ENCODE peak calls at places on chromosomes 2 and 18, in six cellular contexts. H is OCI-LY7; V is PC-3; D is CD8-positive, alpha-beta T cell; J is CD8-positive, alpha-beta memory T cell; O is breast epithelium. X is an unnamed sample.

GRCh38 chr2:103401621-103402020 is 639.8 kb downstream of the TMEM182 start:
- DNase-seq in H (no peak), V (peak; percentile 2), D (no peak), J (no peak), O (no peak), X (no peak)

GRCh38 chr2:38158361-38159128 is 82.6 kb upstream of the CYP1B1 start:
- DNase-seq in H (no peak), V (no peak), D (no peak), J (no peak), O (no peak), X (no peak)

GRCh38 chr2:20103514-20103913 is 52.1 kb upstream of the LAPTM4A start:
- DNase-seq in H (no peak), V (peak; percentile 59), D (no peak), J (no peak), O (no peak), X (no peak)

GRCh38 chr2:18845854-18846253 is 256.5 kb upstream of the NT5C1B start:
- DNase-seq in H (no peak), V (no peak), D (no peak), J (no peak), O (no peak), X (no peak)

GRCh38 chr2:147641644-147642043 is 203.2 kb upstream of the ACVR2A start:
- DNase-seq in H (no peak), V (no peak), D (no peak), J (no peak), O (no peak), X (no peak)

GRCh38 chr18:31819106-31819924 is 58.6 kb upstream of the SLC25A52 start:
- DNase-seq in H (peak; percentile 50), V (peak; percentile 48), D (no peak), J (peak; percentile 1), O (no peak), X (no peak)

GRCh38 chr18:79532690-79533058 is 136.9 kb downstream of the NFATC1 start:
- DNase-seq in H (no peak), V (no peak), D (no peak), J (no peak), O (no peak), X (no peak)

GRCh38 chr18:23321996-23322395 is 131.1 kb upstream of the RIOK3 start:
- DNase-seq in H (no peak), V (no peak), D (no peak), J (no peak), O (no peak), X (no peak)

GRCh38 chr18:58091099-58091611 is 47.1 kb downstream of the NEDD4L start:
- DNase-seq in H (peak; percentile 6), V (peak; percentile 89), D (no peak), J (no peak), O (peak; percentile 64), X (peak; percentile 57)

GRCh38 chr2:25894135-25894830 is 16.0 kb upstream of the ASXL2 start:
- DNase-seq in H (no peak), V (no peak), D (no peak), J (no peak), O (no peak), X (no peak)

GRCh38 chr2:79702934-79703333 is 190.1 kb downstream of the CTNNA2 start:
- DNase-seq in H (no peak), V (no peak), D (no peak), J (no peak), O (no peak), X (no peak)

GRCh38 chr2:234673961-234674759 is 177.3 kb upstream of the ARL4C start:
- DNase-seq in H (no peak), V (no peak), D (no peak), J (no peak), O (no peak), X (no peak)

GRCh38 chr2:43399515-43400245 is 173.3 kb upstream of the ZFP36L2 start:
- DNase-seq in H (no peak), V (peak; percentile 39), D (no peak), J (no peak), O (no peak), X (no peak)

GRCh38 chr2:29123584-29124349 is 8.6 kb downstream of the CLIP4 start:
- DNase-seq in H (no peak), V (peak; percentile 92), D (no peak), J (no peak), O (no peak), X (no peak)

GRCh38 chr18:21914739-21915319 is 174.2 kb downstream of the MIB1 start:
- DNase-seq in H (peak; percentile 15), V (peak; percentile 67), D (no peak), J (no peak), O (no peak), X (peak; percentile 32)

GRCh38 chr2:21415234-21415633 is 291.5 kb downstream of the TDRD15 start:
- DNase-seq in H (no peak), V (no peak), D (no peak), J (no peak), O (no peak), X (no peak)

GRCh38 chr18:2855560-2856350 is 8.9 kb downstream of the EMILIN2 start:
- DNase-seq in H (no peak), V (no peak), D (no peak), J (no peak), O (no peak), X (no peak)

GRCh38 chr2:164257794-164258193 is 363.5 kb downstream of the GRB14 start:
- DNase-seq in H (no peak), V (no peak), D (no peak), J (no peak), O (no peak), X (no peak)

GRCh38 chr2:191318037-191318728 is 73.0 kb downstream of the MYO1B start:
- DNase-seq in H (no peak), V (no peak), D (no peak), J (no peak), O (no peak), X (no peak)

GRCh38 chr2:234821946-234822470 is 129.8 kb upstream of the SH3BP4 start:
- DNase-seq in H (no peak), V (no peak), D (no peak), J (no peak), O (no peak), X (no peak)

GRCh38 chr2:173076557-173077345 is 1.1 kb downstream of the MAP3K20 start:
- DNase-seq in H (peak; percentile 41), V (peak; percentile 39), D (no peak), J (peak; percentile 2), O (peak; percentile 55), X (no peak)

GRCh38 chr18:62710417-62710816 is 4.9 kb upstream of the PHLPP1 start:
- DNase-seq in H (no peak), V (peak; percentile 43), D (no peak), J (no peak), O (no peak), X (no peak)

GRCh38 chr2:36415623-36416022 is 60.0 kb downstream of the CRIM1 start:
- DNase-seq in H (no peak), V (no peak), D (no peak), J (no peak), O (no peak), X (no peak)
- H3K36me3 ChIP-seq in H (no peaks in the 10 kb centered on the region), V (no peaks in the 10 kb centered on the region), D (no peaks in the 10 kb centered on the region), J (no peaks in the 10 kb centered on the region), O (no peaks in the 10 kb centered on the region), X (no peaks in the 10 kb centered on the region)

GRCh38 chr18:55252053-55252675 is 292.9 kb upstream of the CCDC68 start:
- DNase-seq in H (no peak), V (no peak), D (no peak), J (no peak), O (no peak), X (no peak)
- H3K36me3 ChIP-seq in H (peaks cover 84% of the 10 kb centered on the region), V (no peaks in the 10 kb centered on the region), D (no peaks in the 10 kb centered on the region), J (no peaks in the 10 kb centered on the region), O (no peaks in the 10 kb centered on the region), X (no peaks in the 10 kb centered on the region)

GRCh38 chr2:99389371-99389770 is 52.2 kb downstream of the EIF5B start:
- DNase-seq in H (no peak), V (no peak), D (no peak), J (no peak), O (no peak), X (no peak)
- H3K36me3 ChIP-seq in H (peaks cover 69% of the 10 kb centered on the region), V (peaks cover 40% of the 10 kb centered on the region), D (peaks cover 30% of the 10 kb centered on the region), J (peaks cover 24% of the 10 kb centered on the region), O (peaks cover 13% of the 10 kb centered on the region), X (no peaks in the 10 kb centered on the region)

GRCh38 chr18:26071725-26072124 is 18.7 kb downstream of the SS18 start:
- DNase-seq in H (no peak), V (no peak), D (no peak), J (no peak), O (no peak), X (no peak)
- H3K36me3 ChIP-seq in H (peaks cover 97% of the 10 kb centered on the region), V (peaks cover 56% of the 10 kb centered on the region), D (peaks cover 11% of the 10 kb centered on the region), J (peaks cover 24% of the 10 kb centered on the region), O (peaks cover 2% of the 10 kb centered on the region), X (no peaks in the 10 kb centered on the region)

GRCh38 chr18:50275503-50276036 is 5.8 kb downstream of the MBD1 start:
- DNase-seq in H (no peak), V (no peak), D (no peak), J (no peak), O (no peak), X (no peak)
- H3K36me3 ChIP-seq in H (peaks cover 82% of the 10 kb centered on the region), V (no peaks in the 10 kb centered on the region), D (peaks cover 63% of the 10 kb centered on the region), J (peaks cover 59% of the 10 kb centered on the region), O (peaks cover 42% of the 10 kb centered on the region), X (peaks cover 15% of the 10 kb centered on the region)

GRCh38 chr2:106032676-106033075 is 161.4 kb downstream of the UXS1 start:
- DNase-seq in H (no peak), V (no peak), D (no peak), J (no peak), O (no peak), X (no peak)
- H3K36me3 ChIP-seq in H (no peaks in the 10 kb centered on the region), V (no peaks in the 10 kb centered on the region), D (no peaks in the 10 kb centered on the region), J (no peaks in the 10 kb centered on the region), O (no peaks in the 10 kb centered on the region), X (no peaks in the 10 kb centered on the region)

DNA sequence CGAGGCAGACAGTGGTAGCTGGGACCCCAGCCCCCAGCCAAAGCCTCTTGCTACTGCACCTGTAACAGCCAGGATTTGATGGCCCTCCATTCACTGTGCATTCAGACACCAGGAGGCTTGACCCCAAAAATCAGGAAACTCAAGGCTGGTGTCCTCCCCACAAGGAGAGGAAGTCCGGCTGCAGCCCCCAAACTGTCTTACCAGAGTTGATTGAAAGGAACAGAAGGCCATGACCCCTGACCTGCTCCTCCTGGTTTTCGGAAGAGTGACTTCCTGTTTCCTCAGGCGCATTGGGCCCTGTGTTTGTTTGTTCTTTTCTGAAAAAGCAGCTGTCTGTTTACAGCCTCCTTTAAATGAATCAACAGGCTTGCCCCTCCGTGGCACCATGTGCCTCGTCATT is 111.6 kb downstream of the RNF144A start:
- DNase-seq in H (no peak), V (no peak), D (no peak), J (no peak), O (no peak), X (no peak)
- H3K36me3 ChIP-seq in H (no peaks in the 10 kb centered on the region), V (no peaks in the 10 kb centered on the region), D (peaks cover 62% of the 10 kb centered on the region), J (peaks cover 37% of the 10 kb centered on the region), O (no peaks in the 10 kb centered on the region), X (peaks cover 28% of the 10 kb centered on the region)